ENCODE peak calls at places on chromosomes 6 and 20, in eight cellular contexts. U is stimulated activated naive B cell treated with anti-CD40 and anti-IgM and Interleukin-4, amounts not matched to agents 10 μg/mL and 1 μg/mL and 100 μg/mL, for 72 hours; B is activated CD4-positive, alpha-beta T cell treated with anti-CD3 and anti-CD28 coated beads, Interleukin-2, amount 50 U/mL, for 4 hours; W is thyroid gland; O is ACHN; P is stimulated activated CD4-positive, alpha-beta T cell treated with anti-CD3 and anti-CD28 coated beads, Interleukin-12 subunit alpha, Interleukin-12 subunit beta, amount 100 ng/mL, for 4 hours; M is gastrocnemius medialis; Q is left ventricle myocardium inferior. L is an unnamed sample.

GRCh38 chr6:50952092-50952932 is 133.6 kb downstream of the TFAP2B start:
- DNase-seq in U (no peak), B (no peak), W (no peak), O (no peak), P (no peak), M (no peak), Q (no peak), L (no peak)

GRCh38 chr6:169858293-169858934 is 107.0 kb downstream of the ERMARD start:
- DNase-seq in U (no peak), B (no peak), W (no peak), O (no peak), P (no peak), M (no peak), Q (no peak), L (no peak)

GRCh38 chr6:106453756-106454367 is 93.3 kb downstream of the CRYBG1 start:
- DNase-seq in U (no peak), B (no peak), W (no peak), O (no peak), P (no peak), M (no peak), Q (no peak), L (no peak)

GRCh38 chr6:27251672-27252251 is 4.3 kb downstream of the PRSS16 start:
- DNase-seq in U (peak; percentile 47), B (peak; percentile 31), W (peak; percentile 85), O (peak; percentile 87), P (peak; percentile 49), M (no peak), Q (no peak), L (no peak)

GRCh38 chr20:38127920-38128528 is 37.0 kb downstream of the TGM2 start:
- DNase-seq in U (no peak), B (no peak), W (no peak), O (no peak), P (no peak), M (no peak), Q (no peak), L (no peak)

GRCh38 chr6:77389402-77389801 is 73.9 kb downstream of the HTR1B start:
- DNase-seq in U (no peak), B (no peak), W (no peak), O (no peak), P (no peak), M (no peak), Q (no peak), L (no peak)

GRCh38 chr6:10584607-10585006 is 63.5 kb downstream of the GCNT2 start:
- DNase-seq in U (no peak), B (no peak), W (no peak), O (no peak), P (no peak), M (no peak), Q (no peak), L (no peak)

GRCh38 chr6:87623248-87623647 is 33.3 kb downstream of the ORC3 start:
- DNase-seq in U (no peak), B (no peak), W (no peak), O (no peak), P (no peak), M (no peak), Q (no peak), L (no peak)

GRCh38 chr6:90406142-90406794 is 109.6 kb upstream of the BACH2 start:
- DNase-seq in U (no peak), B (no peak), W (no peak), O (peak; percentile 47), P (no peak), M (no peak), Q (no peak), L (no peak)

GRCh38 chr6:75204959-75205775 is 686 bp downstream of the COL12A1 start:
- DNase-seq in U (no peak), B (no peak), W (peak; percentile 14), O (peak; percentile 72), P (peak; percentile 12), M (no peak), Q (no peak), L (no peak)

GRCh38 chr6:27040244-27041042 is 207.1 kb upstream of the PRSS16 start:
- DNase-seq in U (no peak), B (no peak), W (no peak), O (no peak), P (no peak), M (no peak), Q (no peak), L (no peak)

GRCh38 chr6:105994522-105995402 is 91.4 kb upstream of the PRDM1 start:
- DNase-seq in U (peak; percentile 28), B (peak; percentile 45), W (peak; percentile 37), O (peak; percentile 54), P (peak; percentile 51), M (peak; percentile 13), Q (peak; percentile 41), L (peak; percentile 41)

GRCh38 chr6:159691133-159691962 is 1.7 kb downstream of the SOD2 start:
- DNase-seq in U (no peak), B (no peak), W (no peak), O (peak; percentile 86), P (no peak), M (no peak), Q (no peak), L (peak; percentile 60)

GRCh38 chr6:122043421-122043820 is 356.0 kb upstream of the HSF2 start:
- DNase-seq in U (no peak), B (no peak), W (no peak), O (no peak), P (no peak), M (no peak), Q (no peak), L (no peak)

GRCh38 chr6:41713161-41713649 is 22.2 kb downstream of the TFEB start:
- DNase-seq in U (no peak), B (no peak), W (peak; percentile 96), O (peak; percentile 77), P (no peak), M (peak; percentile 84), Q (peak; percentile 70), L (no peak)

GRCh38 chr6:35248300-35248699 is 11.2 kb upstream of the ZNF76 start:
- DNase-seq in U (no peak), B (no peak), W (no peak), O (no peak), P (no peak), M (no peak), Q (no peak), L (no peak)

GRCh38 chr6:163263998-163264661 is 150.4 kb upstream of the QKI start:
- DNase-seq in U (no peak), B (no peak), W (peak; percentile 39), O (no peak), P (no peak), M (peak; percentile 58), Q (peak; percentile 47), L (no peak)

GRCh38 chr6:116444092-116444491 is 17.1 kb upstream of the CALHM6 start:
- DNase-seq in U (no peak), B (no peak), W (no peak), O (peak; percentile 30), P (no peak), M (no peak), Q (no peak), L (peak; percentile 9)

GRCh38 chr6:169296170-169296569 is 42.5 kb upstream of the THBS2 start:
- DNase-seq in U (no peak), B (no peak), W (no peak), O (no peak), P (no peak), M (no peak), Q (no peak), L (no peak)

GRCh38 chr6:90442366-90442765 is 144.5 kb downstream of the MAP3K7 start:
- DNase-seq in U (no peak), B (no peak), W (no peak), O (no peak), P (no peak), M (no peak), Q (no peak), L (no peak)

GRCh38 chr20:57514273-57514751 is 10.6 kb downstream of the CTCFL start:
- DNase-seq in U (no peak), B (no peak), W (peak; percentile 75), O (peak; percentile 50), P (peak; percentile 4), M (peak; percentile 49), Q (peak; percentile 45), L (no peak)

L was measured in KG1.